ENCODE peak calls at places on chromosomes 12 and 14, in ten cellular contexts. C, F, U, M, R, B, W, Z, J and Q are unnamed samples.

GRCh38 chr12:69908208-69908607 is 83.2 kb downstream of the MYRFL start:
- ATAC-seq in C (peak), F (no peak), U (no peak), M (no peak), R (no peak), B (no peak), W (no peak), Z (peak), J (no peak), Q (peak)

GRCh38 chr12:49733219-49734017 is 7.9 kb upstream of the TMBIM6 start:
- ATAC-seq in C (no peak), F (peak), U (no peak), M (no peak), R (no peak), B (no peak), W (no peak), Z (no peak), J (no peak), Q (no peak)

GRCh38 chr14:92650581-92651105 is 97.8 kb downstream of the LGMN start:
- ATAC-seq in C (no peak), F (no peak), U (no peak), M (no peak), R (no peak), B (peak), W (no peak), Z (no peak), J (no peak), Q (no peak)

GRCh38 chr12:116794725-116795124 is 56.6 kb downstream of the RNFT2 start:
- ATAC-seq in C (no peak), F (no peak), U (no peak), M (no peak), R (no peak), B (no peak), W (no peak), Z (no peak), J (peak), Q (no peak)

GRCh38 chr14:81454572-81455218 is 54.6 kb upstream of the STON2 start:
- ATAC-seq in C (no peak), F (no peak), U (no peak), M (no peak), R (no peak), B (peak), W (no peak), Z (no peak), J (no peak), Q (no peak)

GRCh38 chr14:44778562-44778961 is 183.2 kb downstream of the KLHL28 start:
- ATAC-seq in C (peak), F (no peak), U (no peak), M (no peak), R (no peak), B (peak), W (no peak), Z (no peak), J (no peak), Q (no peak)

GRCh38 chr14:53715390-53715730 is 241.3 kb downstream of the BMP4 start:
- ATAC-seq in C (peak), F (peak), U (peak), M (no peak), R (no peak), B (no peak), W (peak), Z (peak), J (no peak), Q (peak)

GRCh38 chr12:89345376-89345775 is 6.9 kb downstream of the DUSP6 start:
- ATAC-seq in C (no peak), F (no peak), U (no peak), M (no peak), R (no peak), B (no peak), W (no peak), Z (no peak), J (no peak), Q (no peak)